ENCODE peak calls at places on chromosomes 13 and 19, in four cellular contexts. One of them, this sample, is unnamed.

GRCh38 chr19:5113101-5113557 is 144.2 kb downstream of the KDM4B start:
- DNase-seq in T-helper 17 cell: no peak
- DNase-seq in activated T-helper 2 cell treated with anti-CD3 and anti-CD28 coated beads, Interferon-gamma antibody, Interleukin-2, Interleukin-4, amounts not matched to agents 10 μg/mL and 5 μg/mL and 100 μg/mL, durations not matched to agents 14 hours and 24 hours and 36 hours: no peak
- DNase-seq in lung microvascular endothelial cell: no peak
- DNase-seq in this sample: no peak

GRCh38 chr19:50300814-50301606 is 28.2 kb downstream of the KCNC3 start:
- DNase-seq in T-helper 17 cell: no peak
- DNase-seq in lung microvascular endothelial cell: peak
- DNase-seq in activated T-helper 2 cell treated with anti-CD3 and anti-CD28 coated beads, Interferon-gamma antibody, Interleukin-2, Interleukin-4, amounts not matched to agents 10 μg/mL and 5 μg/mL and 100 μg/mL, durations not matched to agents 14 hours and 24 hours and 36 hours: no peak
- DNase-seq in this sample: no peak

GRCh38 chr13:28574617-28575142 is 79.8 kb upstream of the FLT1 start:
- DNase-seq in T-helper 17 cell: no peak
- DNase-seq in lung microvascular endothelial cell: peak
- DNase-seq in activated T-helper 2 cell treated with anti-CD3 and anti-CD28 coated beads, Interferon-gamma antibody, Interleukin-2, Interleukin-4, amounts not matched to agents 10 μg/mL and 5 μg/mL and 100 μg/mL, durations not matched to agents 14 hours and 24 hours and 36 hours: no peak
- DNase-seq in this sample: peak

GRCh38 chr19:11964858-11965645 is at the start of gene ZNF763:
- DNase-seq in activated T-helper 2 cell treated with anti-CD3 and anti-CD28 coated beads, Interferon-gamma antibody, Interleukin-2, Interleukin-4, amounts not matched to agents 10 μg/mL and 5 μg/mL and 100 μg/mL, durations not matched to agents 14 hours and 24 hours and 36 hours: peak
- DNase-seq in lung microvascular endothelial cell: peak
- DNase-seq in T-helper 17 cell: peak
- DNase-seq in this sample: peak

GRCh38 chr13:114043421-114044053 is 69.7 kb upstream of the C13orf46 start:
- DNase-seq in lung microvascular endothelial cell: no peak
- DNase-seq in T-helper 17 cell: no peak
- DNase-seq in activated T-helper 2 cell treated with anti-CD3 and anti-CD28 coated beads, Interferon-gamma antibody, Interleukin-2, Interleukin-4, amounts not matched to agents 10 μg/mL and 5 μg/mL and 100 μg/mL, durations not matched to agents 14 hours and 24 hours and 36 hours: no peak
- DNase-seq in this sample: no peak

GRCh38 chr19:36331353-36332228 is 47.4 kb downstream of the ZFP14 start:
- DNase-seq in T-helper 17 cell: peak
- DNase-seq in lung microvascular endothelial cell: peak
- DNase-seq in activated T-helper 2 cell treated with anti-CD3 and anti-CD28 coated beads, Interferon-gamma antibody, Interleukin-2, Interleukin-4, amounts not matched to agents 10 μg/mL and 5 μg/mL and 100 μg/mL, durations not matched to agents 14 hours and 24 hours and 36 hours: peak
- DNase-seq in this sample: peak

GRCh38 chr13:103066991-103067390 is 774 bp upstream of the SLC10A2 start:
- DNase-seq in activated T-helper 2 cell treated with anti-CD3 and anti-CD28 coated beads, Interferon-gamma antibody, Interleukin-2, Interleukin-4, amounts not matched to agents 10 μg/mL and 5 μg/mL and 100 μg/mL, durations not matched to agents 14 hours and 24 hours and 36 hours: no peak
- DNase-seq in T-helper 17 cell: no peak
- DNase-seq in lung microvascular endothelial cell: no peak
- DNase-seq in this sample: no peak

GRCh38 chr13:73338389-73338788 is 279.6 kb downstream of the KLF5 start:
- DNase-seq in T-helper 17 cell: no peak
- DNase-seq in activated T-helper 2 cell treated with anti-CD3 and anti-CD28 coated beads, Interferon-gamma antibody, Interleukin-2, Interleukin-4, amounts not matched to agents 10 μg/mL and 5 μg/mL and 100 μg/mL, durations not matched to agents 14 hours and 24 hours and 36 hours: no peak
- DNase-seq in lung microvascular endothelial cell: peak
- DNase-seq in this sample: no peak

GRCh38 chr13:37621811-37622361 is 23.3 kb upstream of the POSTN start:
- DNase-seq in activated T-helper 2 cell treated with anti-CD3 and anti-CD28 coated beads, Interferon-gamma antibody, Interleukin-2, Interleukin-4, amounts not matched to agents 10 μg/mL and 5 μg/mL and 100 μg/mL, durations not matched to agents 14 hours and 24 hours and 36 hours: no peak
- DNase-seq in lung microvascular endothelial cell: no peak
- DNase-seq in T-helper 17 cell: no peak
- DNase-seq in this sample: no peak

GRCh38 chr13:35956074-35956473 is 175.1 kb downstream of the DCLK1 start:
- DNase-seq in lung microvascular endothelial cell: no peak
- DNase-seq in T-helper 17 cell: no peak
- DNase-seq in activated T-helper 2 cell treated with anti-CD3 and anti-CD28 coated beads, Interferon-gamma antibody, Interleukin-2, Interleukin-4, amounts not matched to agents 10 μg/mL and 5 μg/mL and 100 μg/mL, durations not matched to agents 14 hours and 24 hours and 36 hours: no peak
- DNase-seq in this sample: no peak

GRCh38 chr19:16452321-16452720 is 19.4 kb downstream of the EPS15L1 start:
- DNase-seq in lung microvascular endothelial cell: no peak
- DNase-seq in T-helper 17 cell: no peak
- DNase-seq in activated T-helper 2 cell treated with anti-CD3 and anti-CD28 coated beads, Interferon-gamma antibody, Interleukin-2, Interleukin-4, amounts not matched to agents 10 μg/mL and 5 μg/mL and 100 μg/mL, durations not matched to agents 14 hours and 24 hours and 36 hours: no peak
- DNase-seq in this sample: no peak

GRCh38 chr19:4583961-4584669 is 24.6 kb upstream of the SEMA6B start:
- DNase-seq in lung microvascular endothelial cell: peak
- DNase-seq in T-helper 17 cell: no peak
- DNase-seq in activated T-helper 2 cell treated with anti-CD3 and anti-CD28 coated beads, Interferon-gamma antibody, Interleukin-2, Interleukin-4, amounts not matched to agents 10 μg/mL and 5 μg/mL and 100 μg/mL, durations not matched to agents 14 hours and 24 hours and 36 hours: no peak
- DNase-seq in this sample: no peak

GRCh38 chr19:1091544-1092175 is 3.5 kb downstream of the POLR2E start:
- DNase-seq in lung microvascular endothelial cell: no peak
- DNase-seq in T-helper 17 cell: peak
- DNase-seq in activated T-helper 2 cell treated with anti-CD3 and anti-CD28 coated beads, Interferon-gamma antibody, Interleukin-2, Interleukin-4, amounts not matched to agents 10 μg/mL and 5 μg/mL and 100 μg/mL, durations not matched to agents 14 hours and 24 hours and 36 hours: no peak
- DNase-seq in this sample: no peak

GRCh38 chr13:24270639-24271131 is 38.7 kb upstream of the C1QTNF9 start:
- DNase-seq in lung microvascular endothelial cell: peak
- DNase-seq in activated T-helper 2 cell treated with anti-CD3 and anti-CD28 coated beads, Interferon-gamma antibody, Interleukin-2, Interleukin-4, amounts not matched to agents 10 μg/mL and 5 μg/mL and 100 μg/mL, durations not matched to agents 14 hours and 24 hours and 36 hours: peak
- DNase-seq in T-helper 17 cell: peak
- DNase-seq in this sample: peak

GRCh38 chr19:16078759-16079707 is 2.7 kb downstream of the TPM4 start:
- DNase-seq in lung microvascular endothelial cell: peak
- DNase-seq in T-helper 17 cell: peak
- DNase-seq in activated T-helper 2 cell treated with anti-CD3 and anti-CD28 coated beads, Interferon-gamma antibody, Interleukin-2, Interleukin-4, amounts not matched to agents 10 μg/mL and 5 μg/mL and 100 μg/mL, durations not matched to agents 14 hours and 24 hours and 36 hours: peak
- DNase-seq in this sample: peak

GRCh38 chr19:11479470-11480080 is 1.3 kb downstream of the ELAVL3 start:
- DNase-seq in T-helper 17 cell: no peak
- DNase-seq in lung microvascular endothelial cell: no peak
- DNase-seq in activated T-helper 2 cell treated with anti-CD3 and anti-CD28 coated beads, Interferon-gamma antibody, Interleukin-2, Interleukin-4, amounts not matched to agents 10 μg/mL and 5 μg/mL and 100 μg/mL, durations not matched to agents 14 hours and 24 hours and 36 hours: peak
- DNase-seq in this sample: no peak

GRCh38 chr19:11457115-11457514 is 21.7 kb downstream of the PRKCSH start:
- DNase-seq in T-helper 17 cell: no peak
- DNase-seq in lung microvascular endothelial cell: no peak
- DNase-seq in activated T-helper 2 cell treated with anti-CD3 and anti-CD28 coated beads, Interferon-gamma antibody, Interleukin-2, Interleukin-4, amounts not matched to agents 10 μg/mL and 5 μg/mL and 100 μg/mL, durations not matched to agents 14 hours and 24 hours and 36 hours: no peak
- DNase-seq in this sample: peak